ENCODE peak calls at places on chromosomes 16 and 17, in eight cellular contexts. F, N, P, Y, B, X, Z and A are unnamed samples.

GRCh38 chr16:14202697-14203096 is 131.6 kb downstream of the MRTFB start:
- DNase-seq in F (no peak), N (no peak), P (no peak), Y (no peak), B (peak; percentile 21), X (no peak), Z (peak; percentile 24), A (no peak)

GRCh38 chr16:67542464-67542863 is 13.8 kb downstream of the RIPOR1 start:
- DNase-seq in F (peak; percentile 87), N (peak; percentile 79), P (peak; percentile 55), Y (peak; percentile 81), B (peak; percentile 84), X (no peak), Z (no peak), A (no peak)

GRCh38 chr16:54655171-54655590 is 275.5 kb upstream of the IRX5 start:
- DNase-seq in F (peak; percentile 52), N (peak; percentile 60), P (no peak), Y (no peak), B (peak; percentile 10), X (no peak), Z (no peak), A (no peak)

GRCh38 chr17:33046361-33047255 is 55.0 kb downstream of the SPACA3 start:
- DNase-seq in F (no peak), N (peak; percentile 42), P (no peak), Y (no peak), B (no peak), X (no peak), Z (no peak), A (peak; percentile 65)

GRCh38 chr16:50154369-50154947 is 1.4 kb downstream of the TENT4B start:
- DNase-seq in F (peak; percentile 27), N (peak; percentile 51), P (no peak), Y (no peak), B (peak; percentile 21), X (no peak), Z (no peak), A (no peak)

GRCh38 chr16:2587891-2588565 is 50.2 kb downstream of the PDPK1 start:
- DNase-seq in F (no peak), N (peak; percentile 41), P (no peak), Y (no peak), B (no peak), X (no peak), Z (no peak), A (no peak)

GRCh38 chr17:31558748-31559646 is 167.5 kb downstream of the RAB11FIP4 start:
- DNase-seq in F (peak; percentile 96), N (peak; percentile 92), P (peak; percentile 86), Y (peak; percentile 41), B (peak; percentile 72), X (peak; percentile 66), Z (peak; percentile 62), A (peak; percentile 90)

GRCh38 chr16:15785386-15786059 is 71.3 kb downstream of the MYH11 start:
- DNase-seq in F (no peak), N (no peak), P (no peak), Y (no peak), B (no peak), X (no peak), Z (no peak), A (no peak)

GRCh38 chr17:17150450-17150804 is 55.7 kb downstream of the PLD6 start:
- DNase-seq in F (no peak), N (no peak), P (no peak), Y (no peak), B (no peak), X (no peak), Z (no peak), A (no peak)

GRCh38 chr17:82489117-82489516 is 30.4 kb upstream of the FOXK2 start:
- DNase-seq in F (peak; percentile 82), N (no peak), P (no peak), Y (no peak), B (peak; percentile 77), X (no peak), Z (no peak), A (no peak)

GRCh38 chr17:72429066-72429638 is 308.3 kb downstream of the SOX9 start:
- DNase-seq in F (no peak), N (no peak), P (no peak), Y (no peak), B (no peak), X (no peak), Z (no peak), A (no peak)

GRCh38 chr17:61353615-61354014 is 46.0 kb upstream of the TBX2 start:
- DNase-seq in F (no peak), N (no peak), P (no peak), Y (no peak), B (no peak), X (no peak), Z (no peak), A (no peak)

GRCh38 chr17:16994626-16995025 is 22.7 kb upstream of the TNFRSF13B start:
- DNase-seq in F (no peak), N (no peak), P (no peak), Y (no peak), B (no peak), X (no peak), Z (no peak), A (no peak)

GRCh38 chr16:54169112-54169511 is 117.5 kb downstream of the IRX3 start:
- DNase-seq in F (no peak), N (no peak), P (no peak), Y (no peak), B (no peak), X (no peak), Z (no peak), A (no peak)

GRCh38 chr16:71524566-71525553 is 1.4 kb upstream of the CHST4 start:
- DNase-seq in F (no peak), N (peak; percentile 54), P (no peak), Y (no peak), B (no peak), X (no peak), Z (no peak), A (no peak)

GRCh38 chr17:82325286-82326180 is 8.0 kb downstream of the SECTM1 start:
- DNase-seq in F (no peak), N (no peak), P (no peak), Y (no peak), B (no peak), X (no peak), Z (no peak), A (no peak)

GRCh38 chr16:28826141-28826540 is 3.3 kb downstream of the ATXN2L start:
- DNase-seq in F (no peak), N (no peak), P (no peak), Y (no peak), B (peak; percentile 31), X (no peak), Z (no peak), A (no peak)

GRCh38 chr16:86931410-86931941 is 353.1 kb downstream of the FOXL1 start:
- DNase-seq in F (peak; percentile 87), N (no peak), P (peak; percentile 60), Y (no peak), B (peak; percentile 75), X (no peak), Z (no peak), A (no peak)

GRCh38 chr16:25093208-25094061 is 18.1 kb upstream of the LCMT1 start:
- DNase-seq in F (no peak), N (no peak), P (no peak), Y (peak; percentile 21), B (no peak), X (no peak), Z (no peak), A (no peak)

GRCh38 chr17:11986939-11987329 is 10.3 kb downstream of the ZNF18 start:
- DNase-seq in F (peak; percentile 62), N (no peak), P (peak; percentile 38), Y (no peak), B (peak; percentile 67), X (no peak), Z (no peak), A (no peak)